ENCODE peak calls at places on chromosomes 1 and 21, in five cellular contexts. J, Z, H, N and A are unnamed samples.

GRCh38 chr1:36349839-36350238 is 26.4 kb upstream of the EVA1B start:
- DNase-seq in Z (no peak), J (peak; percentile 22), H (no peak), N (no peak), A (no peak)

GRCh38 chr1:172342584-172343245 is 77.8 kb upstream of the C1orf105 start:
- DNase-seq in H (no peak), Z (no peak), N (no peak), J (no peak), A (no peak)

GRCh38 chr1:113783254-113784103 is 24.2 kb upstream of the PHTF1 start:
- DNase-seq in J (no peak), N (no peak), Z (no peak), H (no peak), A (no peak)

GRCh38 chr1:110018396-110018795 is 16.0 kb upstream of the STRIP1 start:
- DNase-seq in J (no peak), Z (no peak), H (no peak), N (no peak), A (no peak)

GRCh38 chr1:30028283-30028682 is 695.1 kb downstream of the MATN1 start:
- DNase-seq in H (no peak), N (no peak), Z (no peak), J (no peak), A (no peak)

GRCh38 chr1:94411217-94411616 is 7.0 kb upstream of the ABCD3 start:
- DNase-seq in J (no peak), N (no peak), H (no peak), Z (no peak), A (no peak)

GRCh38 chr1:94887603-94888171 is 39.2 kb downstream of the CNN3 start:
- DNase-seq in J (no peak), N (no peak), H (no peak), Z (no peak), A (no peak)

GRCh38 chr1:205791568-205792180 is 16.4 kb upstream of the RAB29 start:
- DNase-seq in J (peak; percentile 31), H (peak; percentile 82), Z (peak; percentile 83), N (peak; percentile 58), A (peak; percentile 70)

GRCh38 chr1:67766117-67766978 is 66.9 kb downstream of the GNG12 start:
- DNase-seq in Z (no peak), N (peak; percentile 62), J (peak; percentile 70), H (peak; percentile 35), A (peak; percentile 49)

GRCh38 chr1:156870734-156871133 is 10.1 kb downstream of the NTRK1 start:
- DNase-seq in N (no peak), Z (no peak), J (peak; percentile 38), H (no peak), A (no peak)

GRCh38 chr1:47710075-47711071 is 272.5 kb downstream of the FOXD2 start:
- DNase-seq in J (peak; percentile 5), Z (peak; percentile 75), N (peak; percentile 95), H (peak; percentile 96), A (peak; percentile 95)

GRCh38 chr1:178189814-178190213 is 95.9 kb downstream of the RASAL2 start:
- DNase-seq in J (no peak), Z (no peak), H (peak; percentile 57), N (peak; percentile 27), A (peak; percentile 32)

GRCh38 chr1:93447481-93448291 is at the start of gene FNBP1L:
- DNase-seq in H (peak; percentile 98), N (peak; percentile 88), Z (peak; percentile 73), J (no peak), A (peak; percentile 92)

GRCh38 chr1:1779691-1780597 is 1.7 kb upstream of the NADK start:
- DNase-seq in N (no peak), Z (no peak), J (peak; percentile 72), H (no peak), A (no peak)

GRCh38 chr1:168135982-168136708 is 585 bp downstream of the GPR161 start:
- DNase-seq in N (peak; percentile 61), H (peak; percentile 77), J (no peak), Z (no peak), A (peak; percentile 64)

GRCh38 chr1:200561856-200562214 is 58.7 kb downstream of the KIF14 start:
- DNase-seq in N (no peak), Z (no peak), H (no peak), J (no peak), A (no peak)

GRCh38 chr1:85137660-85138059 is 63.2 kb downstream of the SYDE2 start:
- DNase-seq in N (no peak), Z (no peak), H (no peak), J (no peak), A (no peak)

GRCh38 chr1:27589841-27590426 is 14.0 kb downstream of the AHDC1 start:
- DNase-seq in J (no peak), H (peak; percentile 87), Z (no peak), N (no peak), A (no peak)

GRCh38 chr1:89622895-89623294 is 10.0 kb upstream of the LRRC8C start:
- DNase-seq in H (peak; percentile 31), Z (no peak), N (no peak), J (no peak), A (no peak)

GRCh38 chr1:24149854-24150227 is 6.9 kb upstream of the IL22RA1 start:
- DNase-seq in N (no peak), J (no peak), Z (no peak), H (no peak), A (no peak)

GRCh38 chr1:205318231-205318991 is 3.1 kb downstream of the NUAK2 start:
- DNase-seq in Z (no peak), H (no peak), N (no peak), J (no peak), A (no peak)

GRCh38 chr21:27171704-27172103 is 204.8 kb upstream of the ADAMTS5 start:
- DNase-seq in N (no peak), H (no peak), J (no peak), Z (no peak), A (no peak)

GRCh38 chr1:228809621-228810313 is 74.5 kb downstream of the RHOU start:
- DNase-seq in H (no peak), Z (no peak), J (no peak), N (no peak), A (no peak)

GRCh38 chr1:185695299-185695698 is 38.9 kb upstream of the HMCN1 start:
- DNase-seq in J (no peak), N (no peak), H (no peak), Z (no peak), A (no peak)

GRCh38 chr1:3409737-3410434 is 44.6 kb upstream of the ARHGEF16 start:
- DNase-seq in J (peak; percentile 28), N (peak; percentile 72), H (peak; percentile 86), Z (no peak), A (peak; percentile 60)

GRCh38 chr1:207430602-207431001 is 23.5 kb upstream of the CR2 start:
- DNase-seq in J (no peak), N (no peak), H (no peak), Z (no peak), A (no peak)

GRCh38 chr21:42661688-42662429 is 8.4 kb downstream of the PDE9A start:
- DNase-seq in J (no peak), H (no peak), Z (peak; percentile 77), N (no peak), A (peak; percentile 79)

GRCh38 chr1:35883681-35884155 is 709 bp downstream of the AGO1 start:
- DNase-seq in J (no peak), N (peak; percentile 77), H (peak; percentile 92), Z (peak; percentile 68), A (peak; percentile 78)

GRCh38 chr1:225996946-225997545 is 2.1 kb downstream of the SDE2 start:
- DNase-seq in Z (no peak), J (no peak), N (no peak), H (no peak), A (no peak)

GRCh38 chr1:202058001-202058908 is 47.9 kb downstream of the ELF3 start:
- DNase-seq in J (no peak), H (no peak), Z (no peak), N (no peak), A (no peak)

GRCh38 chr1:3285341-3285740 is 169.1 kb upstream of the ARHGEF16 start:
- DNase-seq in H (no peak), Z (no peak), J (no peak), N (no peak), A (no peak)

GRCh38 chr21:25626752-25627151 is 12.3 kb upstream of the JAM2 start:
- DNase-seq in J (no peak), H (peak; percentile 33), Z (no peak), N (no peak), A (no peak)

GRCh38 chr21:23016617-23017016 is 2018.4 kb downstream of the NCAM2 start:
- DNase-seq in H (peak; percentile 27), J (no peak), Z (no peak), N (peak; percentile 11), A (peak; percentile 26)
- TF ChIP-seq CTCF in H (peak; percentile 37), J (no peak), Z (peak; percentile 43), N (peak; percentile 40), A (peak; percentile 27)

GRCh38 chr1:8796812-8797211 is 20.6 kb downstream of the RERE start:
- DNase-seq in N (no peak), J (no peak), H (no peak), Z (no peak), A (no peak)

GRCh38 chr1:8797230-8797629 is 20.2 kb downstream of the RERE start:
- DNase-seq in Z (no peak), J (no peak), H (no peak), N (no peak), A (no peak)

GRCh38 chr1:8790987-8791386 is 26.5 kb downstream of the RERE start:
- DNase-seq in N (no peak), H (no peak), Z (no peak), J (peak; percentile 24), A (no peak)

GRCh38 chr1:8791819-8792218 is 25.6 kb downstream of the RERE start:
- DNase-seq in H (no peak), N (no peak), J (no peak), Z (no peak), A (no peak)

GRCh38 chr1:8794605-8795004 is 22.8 kb downstream of the RERE start:
- DNase-seq in J (no peak), Z (no peak), H (no peak), N (no peak), A (no peak)
- TF ChIP-seq CTCF in J (no peak), Z (no peak), H (no peak), N (no peak), A (no peak)

GRCh38 chr1:203166192-203166940 is 9.3 kb downstream of the MYBPH start:
- DNase-seq in H (no peak), N (no peak), Z (no peak), J (no peak), A (no peak)
- TF ChIP-seq CTCF in H (no peak), N (no peak), Z (no peak), J (no peak), A (no peak)

DNA sequence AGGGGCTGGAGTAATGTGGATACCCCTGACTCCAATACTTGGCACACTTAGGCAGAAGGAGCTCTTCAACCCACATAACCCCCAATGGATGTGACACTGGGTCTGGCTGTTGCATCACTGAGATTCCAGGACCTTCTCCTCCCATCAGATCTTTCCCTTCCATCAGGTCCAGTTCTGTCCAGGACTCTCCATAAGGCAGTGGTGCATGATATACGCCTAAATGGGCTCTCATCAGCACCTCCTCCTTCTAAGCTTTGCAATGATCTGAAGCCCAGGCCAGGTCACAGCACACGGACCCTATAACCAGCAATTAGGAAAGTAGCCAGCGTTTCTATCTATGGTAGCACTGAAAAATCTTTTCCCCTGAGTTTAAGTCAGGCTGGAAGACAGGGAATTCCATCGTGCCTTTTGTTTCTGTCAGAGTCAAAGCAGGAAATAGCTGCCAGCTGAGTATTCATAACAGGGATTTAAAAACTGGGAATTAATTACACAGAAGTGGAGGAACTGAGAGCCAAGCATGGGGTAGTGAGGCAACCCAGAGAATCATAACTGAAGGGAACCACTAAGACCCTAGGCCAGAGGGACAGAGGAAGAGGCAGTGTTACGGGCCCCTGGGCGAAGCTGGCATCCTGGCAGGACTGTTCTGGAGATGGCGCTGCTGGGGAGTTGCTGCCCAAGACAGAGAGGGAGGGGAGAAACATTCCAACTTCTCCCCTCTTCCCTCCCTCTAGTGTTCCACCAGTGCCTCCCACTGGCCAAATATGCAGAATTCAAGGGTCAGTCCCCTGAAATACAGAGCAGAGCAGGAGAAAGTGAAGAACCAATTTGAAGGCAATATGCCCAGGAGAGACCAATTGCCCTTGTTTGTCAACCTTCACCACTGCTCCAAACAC is 37.5 kb upstream of the HOOK1 start:
- DNase-seq in Z (no peak), N (no peak), H (no peak), J (no peak), A (no peak)
- TF ChIP-seq CTCF in Z (no peak), N (no peak), H (peak; percentile 55), J (no peak), A (no peak)